ENCODE peak calls at places on chromosome 9, in six cellular contexts. One of them, this sample, is unnamed.

GRCh38 chr9:29213374-29214161 is 1640.3 kb upstream of the C9orf72 start:
- DNase-seq in GM12878: no peak
- DNase-seq in H1: peak
- DNase-seq in HepG2: no peak
- DNase-seq in GM12892: no peak
- DNase-seq in K562: no peak
- DNase-seq in this sample: no peak

GRCh38 chr9:23779220-23779619 is 46.8 kb downstream of the ELAVL2 start:
- DNase-seq in GM12878: no peak
- DNase-seq in H1: no peak
- DNase-seq in HepG2: no peak
- DNase-seq in GM12892: no peak
- DNase-seq in K562: no peak
- DNase-seq in this sample: no peak

GRCh38 chr9:7570107-7570720 is 229.4 kb downstream of the DMAC1 start:
- DNase-seq in GM12878: peak
- DNase-seq in H1: peak
- DNase-seq in HepG2: peak
- DNase-seq in GM12892: peak
- DNase-seq in K562: peak
- DNase-seq in this sample: peak

GRCh38 chr9:121447341-121447834 is 52.3 kb downstream of the GGTA1 start:
- DNase-seq in GM12878: no peak
- DNase-seq in H1: no peak
- DNase-seq in HepG2: no peak
- DNase-seq in GM12892: no peak
- DNase-seq in K562: no peak
- DNase-seq in this sample: no peak

GRCh38 chr9:6215562-6215961 is at the start of gene IL33:
- DNase-seq in GM12878: no peak
- DNase-seq in H1: no peak
- DNase-seq in HepG2: no peak
- DNase-seq in GM12892: no peak
- DNase-seq in K562: no peak
- DNase-seq in this sample: no peak

GRCh38 chr9:38339087-38339486 is 53.4 kb upstream of the ALDH1B1 start:
- DNase-seq in GM12878: peak
- DNase-seq in H1: no peak
- DNase-seq in HepG2: no peak
- DNase-seq in GM12892: no peak
- DNase-seq in K562: no peak
- DNase-seq in this sample: no peak

GRCh38 chr9:108478871-108479332 is 376.9 kb downstream of the ACTL7B start:
- DNase-seq in GM12878: peak
- DNase-seq in H1: no peak
- DNase-seq in HepG2: peak
- DNase-seq in GM12892: no peak
- DNase-seq in K562: no peak
- DNase-seq in this sample: no peak

GRCh38 chr9:129561594-129562281 is 59.2 kb downstream of the C9orf50 start:
- DNase-seq in GM12878: no peak
- DNase-seq in H1: no peak
- DNase-seq in HepG2: no peak
- DNase-seq in GM12892: no peak
- DNase-seq in K562: no peak
- DNase-seq in this sample: no peak

GRCh38 chr9:95192631-95193030 is 124.9 kb downstream of the FANCC start:
- DNase-seq in GM12878: no peak
- DNase-seq in H1: no peak
- DNase-seq in HepG2: no peak
- DNase-seq in GM12892: no peak
- DNase-seq in K562: no peak
- DNase-seq in this sample: no peak

GRCh38 chr9:126377521-126377920 is 50.9 kb downstream of the MVB12B start:
- DNase-seq in GM12878: no peak
- DNase-seq in H1: no peak
- DNase-seq in HepG2: no peak
- DNase-seq in GM12892: no peak
- DNase-seq in K562: no peak
- DNase-seq in this sample: no peak

GRCh38 chr9:33133186-33133585 is 34.0 kb downstream of the B4GALT1 start:
- DNase-seq in GM12878: no peak
- DNase-seq in H1: no peak
- DNase-seq in HepG2: no peak
- DNase-seq in GM12892: no peak
- DNase-seq in K562: no peak
- DNase-seq in this sample: no peak

GRCh38 chr9:93461810-93462209 is 8.4 kb upstream of the FAM120AOS start:
- DNase-seq in GM12878: no peak
- DNase-seq in H1: no peak
- DNase-seq in HepG2: no peak
- DNase-seq in GM12892: no peak
- DNase-seq in K562: no peak
- DNase-seq in this sample: no peak

GRCh38 chr9:75914936-75915335 is 24.5 kb downstream of the PCSK5 start:
- DNase-seq in GM12878: no peak
- DNase-seq in H1: no peak
- DNase-seq in HepG2: no peak
- DNase-seq in GM12892: no peak
- DNase-seq in K562: no peak
- DNase-seq in this sample: no peak

GRCh38 chr9:70539007-70539406 is 124.5 kb upstream of the KLF9 start:
- DNase-seq in GM12878: no peak
- DNase-seq in H1: no peak
- DNase-seq in HepG2: no peak
- DNase-seq in GM12892: no peak
- DNase-seq in K562: no peak
- DNase-seq in this sample: no peak

GRCh38 chr9:113219972-113220371 is 1.1 kb downstream of the FKBP15 start:
- DNase-seq in GM12878: peak
- DNase-seq in H1: no peak
- DNase-seq in HepG2: no peak
- DNase-seq in GM12892: no peak
- DNase-seq in K562: no peak
- DNase-seq in this sample: no peak

GRCh38 chr9:75467141-75467540 is 378.8 kb downstream of the OSTF1 start:
- DNase-seq in GM12878: no peak
- DNase-seq in H1: no peak
- DNase-seq in HepG2: no peak
- DNase-seq in GM12892: no peak
- DNase-seq in K562: no peak
- DNase-seq in this sample: no peak

GRCh38 chr9:35353731-35354365 is 136.1 kb upstream of the RUSC2 start:
- DNase-seq in GM12878: no peak
- DNase-seq in H1: no peak
- DNase-seq in HepG2: no peak
- DNase-seq in GM12892: no peak
- DNase-seq in K562: no peak
- DNase-seq in this sample: no peak

GRCh38 chr9:90907056-90907445 is 105.4 kb downstream of the SYK start:
- DNase-seq in GM12878: no peak
- DNase-seq in H1: no peak
- DNase-seq in HepG2: no peak
- DNase-seq in GM12892: no peak
- DNase-seq in K562: no peak
- DNase-seq in this sample: no peak

GRCh38 chr9:121577201-121577600 is 74.2 kb upstream of the DAB2IP start:
- DNase-seq in GM12878: no peak
- DNase-seq in H1: no peak
- DNase-seq in HepG2: no peak
- DNase-seq in GM12892: no peak
- DNase-seq in K562: no peak
- DNase-seq in this sample: no peak

GRCh38 chr9:136059851-136060670 is 35.0 kb downstream of the NACC2 start:
- DNase-seq in GM12878: no peak
- DNase-seq in H1: no peak
- DNase-seq in HepG2: no peak
- DNase-seq in GM12892: peak
- DNase-seq in K562: no peak
- DNase-seq in this sample: peak

GRCh38 chr9:127130661-127131538 is 8.5 kb upstream of the ANGPTL2 start:
- DNase-seq in GM12878: no peak
- DNase-seq in H1: no peak
- DNase-seq in HepG2: peak
- DNase-seq in GM12892: no peak
- DNase-seq in K562: no peak
- DNase-seq in this sample: no peak

GRCh38 chr9:127418037-127418471 is 6.1 kb upstream of the ZNF79 start:
- DNase-seq in GM12878: no peak
- DNase-seq in H1: peak
- DNase-seq in HepG2: peak
- DNase-seq in GM12892: peak
- DNase-seq in K562: peak
- DNase-seq in this sample: peak

GRCh38 chr9:83167126-83167525 is 104.2 kb upstream of the RASEF start:
- DNase-seq in GM12878: no peak
- DNase-seq in H1: no peak
- DNase-seq in HepG2: no peak
- DNase-seq in GM12892: no peak
- DNase-seq in K562: no peak
- DNase-seq in this sample: no peak

GRCh38 chr9:95131023-95131943 is 186.2 kb downstream of the FANCC start:
- DNase-seq in GM12878: no peak
- DNase-seq in H1: peak
- DNase-seq in HepG2: peak
- DNase-seq in GM12892: peak
- DNase-seq in K562: peak
- DNase-seq in this sample: peak

GRCh38 chr9:89052470-89053097 is 61.3 kb downstream of the S1PR3 start:
- DNase-seq in GM12878: no peak
- DNase-seq in H1: no peak
- DNase-seq in HepG2: no peak
- DNase-seq in GM12892: no peak
- DNase-seq in K562: no peak
- DNase-seq in this sample: no peak

GRCh38 chr9:116506685-116507084 is 180.4 kb upstream of the TRIM32 start:
- DNase-seq in GM12878: no peak
- DNase-seq in H1: no peak
- DNase-seq in HepG2: no peak
- DNase-seq in GM12892: no peak
- DNase-seq in K562: no peak
- DNase-seq in this sample: no peak

DNA sequence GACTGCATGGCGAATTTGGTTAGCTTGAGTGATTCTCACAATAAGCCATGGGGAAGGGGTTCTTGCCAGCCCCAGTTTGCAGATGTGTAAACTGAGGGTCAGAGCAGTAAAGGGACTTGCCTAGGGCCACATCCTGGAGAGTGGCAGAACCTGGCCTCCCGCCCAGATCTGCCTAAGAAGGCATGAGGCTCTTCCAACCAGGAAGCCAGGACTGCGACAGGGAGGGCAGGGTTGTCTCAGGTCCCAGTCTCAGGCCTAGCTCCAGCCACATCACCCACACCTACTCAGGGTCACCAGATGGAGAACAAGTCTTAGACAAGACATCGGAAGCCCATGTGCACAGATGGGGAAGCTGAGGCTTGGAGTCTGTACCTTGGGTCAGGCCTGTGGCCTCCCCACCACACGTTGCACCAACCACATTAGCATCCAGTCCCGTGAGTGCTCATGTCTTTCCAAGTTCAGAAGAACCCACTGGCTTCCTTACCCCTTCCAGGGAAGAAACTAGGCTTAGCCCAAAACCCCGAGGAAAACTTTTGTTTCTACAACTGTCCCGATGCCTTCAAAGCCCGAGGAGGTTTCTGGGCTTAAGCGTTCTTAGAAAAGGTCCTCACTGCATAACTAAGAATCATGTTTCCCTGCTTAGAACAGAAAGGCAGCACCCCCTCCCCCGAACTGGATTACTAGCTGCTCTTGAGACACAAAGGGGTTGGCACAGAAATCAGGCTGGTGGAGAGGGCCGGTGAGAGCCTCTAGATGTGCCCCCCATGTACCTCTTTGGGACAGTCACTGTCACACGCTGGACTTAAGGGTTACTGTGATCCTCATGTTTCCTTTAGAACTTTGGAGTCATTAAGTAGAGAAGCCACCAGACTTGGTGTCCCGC is 2.3 kb downstream of the FAM78A start:
- DNase-seq in GM12878: no peak
- DNase-seq in H1: no peak
- DNase-seq in HepG2: no peak
- DNase-seq in GM12892: no peak
- DNase-seq in K562: peak
- DNase-seq in this sample: no peak
- TF ChIP-seq POLR2A in GM12878: peak
- TF ChIP-seq POLR2A in H1: no peak
- TF ChIP-seq POLR2A in HepG2: no peak
- TF ChIP-seq POLR2A in GM12892: peak
- TF ChIP-seq POLR2A in K562: no peak
- TF ChIP-seq POLR2A in this sample: peak

DNA sequence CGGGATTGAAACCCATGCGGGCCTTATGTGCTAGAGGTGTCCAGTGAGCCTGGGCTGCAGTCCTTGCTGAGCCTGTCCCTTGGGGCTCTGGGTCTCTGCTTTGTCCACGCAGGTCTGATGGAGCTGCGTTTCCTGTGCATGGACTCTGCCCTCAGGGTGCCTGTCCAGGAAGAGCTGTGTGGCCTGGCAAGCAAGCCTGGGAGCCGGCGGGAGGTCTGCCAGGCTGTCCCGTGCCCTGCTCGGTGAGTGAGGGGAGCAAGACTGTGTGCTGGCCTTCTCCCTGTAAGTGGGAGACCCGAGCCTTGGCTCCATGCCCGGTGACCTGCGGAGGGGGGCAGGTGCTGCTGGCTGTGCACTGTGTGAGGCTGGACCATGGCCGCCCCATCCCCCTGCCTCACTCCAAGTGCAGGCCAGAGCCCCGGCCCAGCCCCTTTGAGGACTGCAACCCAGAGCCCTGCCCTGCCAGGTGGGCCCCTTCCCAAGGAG is 11.2 kb upstream of the CACFD1 start:
- DNase-seq in GM12878: no peak
- DNase-seq in H1: no peak
- DNase-seq in HepG2: peak
- DNase-seq in GM12892: no peak
- DNase-seq in K562: no peak
- DNase-seq in this sample: no peak
- TF ChIP-seq TAF1 in GM12878: no peak
- TF ChIP-seq TAF1 in H1: no peak
- TF ChIP-seq TAF1 in HepG2: no peak
- TF ChIP-seq TAF1 in GM12892: no peak
- TF ChIP-seq TAF1 in K562: no peak
- TF ChIP-seq TAF1 in this sample: no peak

GRCh38 chr9:137303031-137303892 is 1.2 kb upstream of the NRARP start:
- DNase-seq in GM12878: no peak
- DNase-seq in H1: peak
- DNase-seq in HepG2: no peak
- DNase-seq in GM12892: no peak
- DNase-seq in K562: no peak
- DNase-seq in this sample: no peak
- TF ChIP-seq POLR2A in GM12878: no peak
- TF ChIP-seq POLR2A in H1: no peak
- TF ChIP-seq POLR2A in HepG2: no peak
- TF ChIP-seq POLR2A in GM12892: no peak
- TF ChIP-seq POLR2A in K562: no peak
- TF ChIP-seq POLR2A in this sample: no peak

DNA sequence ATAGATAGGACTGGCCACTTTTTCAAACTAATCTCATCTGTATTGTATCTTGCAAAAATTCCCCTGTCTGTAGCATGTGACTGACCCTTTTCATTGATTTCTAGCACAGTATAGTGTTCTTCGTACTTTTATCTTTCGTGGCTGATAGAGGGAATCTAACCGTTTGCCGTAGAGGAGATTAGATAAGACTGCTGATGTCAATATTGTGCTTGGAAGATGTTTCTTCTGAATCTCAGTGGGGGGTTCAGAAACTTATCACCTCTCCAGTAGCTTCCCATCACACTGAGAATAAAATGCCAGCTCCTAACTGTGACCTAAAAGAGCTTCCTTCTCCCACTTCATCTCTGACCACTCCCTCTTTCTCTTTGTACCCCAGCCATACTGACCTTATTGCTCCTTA is 25.4 kb upstream of the ALDOB start:
- DNase-seq in GM12878: no peak
- DNase-seq in H1: no peak
- DNase-seq in HepG2: no peak
- DNase-seq in GM12892: no peak
- DNase-seq in K562: no peak
- DNase-seq in this sample: no peak
- TF ChIP-seq TAF1 in GM12878: no peak
- TF ChIP-seq TAF1 in H1: no peak
- TF ChIP-seq TAF1 in HepG2: no peak
- TF ChIP-seq TAF1 in GM12892: no peak
- TF ChIP-seq TAF1 in K562: no peak
- TF ChIP-seq TAF1 in this sample: no peak